ENCODE peak calls at places on chromosomes 12 and 14, in nine cellular contexts. One of them, this sample, is unnamed.

GRCh38 chr12:127957001-127957660 is 309.8 kb upstream of the TMEM132C start:
- DNase-seq in astrocyte of the spinal cord: peak; percentile 62
- DNase-seq in A172: peak; percentile 55
- DNase-seq in body of pancreas: no peak
- DNase-seq in breast epithelium: no peak
- DNase-seq in foreskin fibroblast: no peak
- DNase-seq in NCI-H460: no peak
- DNase-seq in cardiac muscle cell: no peak
- DNase-seq in stimulated activated CD8-positive, alpha-beta memory T cell treated with anti-CD3 and anti-CD28 coated beads, Interleukin-7, amount 100 ng/mL, for 1 hour: no peak
- DNase-seq in this sample: no peak

GRCh38 chr12:106685381-106685780 is 89.1 kb upstream of the RIC8B start:
- DNase-seq in astrocyte of the spinal cord: no peak
- DNase-seq in A172: no peak
- DNase-seq in body of pancreas: no peak
- DNase-seq in breast epithelium: no peak
- DNase-seq in foreskin fibroblast: no peak
- DNase-seq in NCI-H460: no peak
- DNase-seq in cardiac muscle cell: no peak
- DNase-seq in stimulated activated CD8-positive, alpha-beta memory T cell treated with anti-CD3 and anti-CD28 coated beads, Interleukin-7, amount 100 ng/mL, for 1 hour: no peak
- DNase-seq in this sample: no peak

GRCh38 chr14:93035917-93036651 is 79.6 kb downstream of the ITPK1 start:
- DNase-seq in astrocyte of the spinal cord: peak; percentile 9
- DNase-seq in A172: peak; percentile 72
- DNase-seq in body of pancreas: peak; percentile 28
- DNase-seq in breast epithelium: no peak
- DNase-seq in foreskin fibroblast: no peak
- DNase-seq in NCI-H460: no peak
- DNase-seq in cardiac muscle cell: peak; percentile 66
- DNase-seq in stimulated activated CD8-positive, alpha-beta memory T cell treated with anti-CD3 and anti-CD28 coated beads, Interleukin-7, amount 100 ng/mL, for 1 hour: no peak
- DNase-seq in this sample: peak; percentile 74

GRCh38 chr12:6376079-6376941 is 947 bp upstream of the SCNN1A start:
- DNase-seq in astrocyte of the spinal cord: peak; percentile 68
- DNase-seq in A172: peak; percentile 42
- DNase-seq in body of pancreas: peak; percentile 76
- DNase-seq in breast epithelium: peak; percentile 70
- DNase-seq in foreskin fibroblast: peak; percentile 76
- DNase-seq in NCI-H460: peak; percentile 33
- DNase-seq in cardiac muscle cell: peak; percentile 53
- DNase-seq in stimulated activated CD8-positive, alpha-beta memory T cell treated with anti-CD3 and anti-CD28 coated beads, Interleukin-7, amount 100 ng/mL, for 1 hour: no peak
- DNase-seq in this sample: peak; percentile 76

GRCh38 chr12:41739066-41739465 is 405.6 kb downstream of the GXYLT1 start:
- DNase-seq in astrocyte of the spinal cord: no peak
- DNase-seq in A172: no peak
- DNase-seq in body of pancreas: no peak
- DNase-seq in breast epithelium: no peak
- DNase-seq in foreskin fibroblast: no peak
- DNase-seq in NCI-H460: no peak
- DNase-seq in cardiac muscle cell: no peak
- DNase-seq in stimulated activated CD8-positive, alpha-beta memory T cell treated with anti-CD3 and anti-CD28 coated beads, Interleukin-7, amount 100 ng/mL, for 1 hour: no peak
- DNase-seq in this sample: no peak

GRCh38 chr12:91222746-91223145 is 40.1 kb upstream of the DCN start:
- DNase-seq in astrocyte of the spinal cord: peak; percentile 83
- DNase-seq in A172: peak; percentile 46
- DNase-seq in body of pancreas: no peak
- DNase-seq in breast epithelium: no peak
- DNase-seq in foreskin fibroblast: peak; percentile 47
- DNase-seq in NCI-H460: no peak
- DNase-seq in cardiac muscle cell: no peak
- DNase-seq in stimulated activated CD8-positive, alpha-beta memory T cell treated with anti-CD3 and anti-CD28 coated beads, Interleukin-7, amount 100 ng/mL, for 1 hour: no peak
- DNase-seq in this sample: peak; percentile 85

GRCh38 chr12:65891219-65891618 is 66.9 kb downstream of the HMGA2 start:
- DNase-seq in astrocyte of the spinal cord: peak; percentile 74
- DNase-seq in A172: peak; percentile 49
- DNase-seq in body of pancreas: no peak
- DNase-seq in breast epithelium: no peak
- DNase-seq in foreskin fibroblast: peak; percentile 51
- DNase-seq in NCI-H460: no peak
- DNase-seq in cardiac muscle cell: no peak
- DNase-seq in stimulated activated CD8-positive, alpha-beta memory T cell treated with anti-CD3 and anti-CD28 coated beads, Interleukin-7, amount 100 ng/mL, for 1 hour: no peak
- DNase-seq in this sample: peak; percentile 47

GRCh38 chr12:116121453-116121871 is 156.0 kb downstream of the MED13L start:
- DNase-seq in astrocyte of the spinal cord: peak; percentile 49
- DNase-seq in A172: no peak
- DNase-seq in body of pancreas: no peak
- DNase-seq in breast epithelium: no peak
- DNase-seq in foreskin fibroblast: no peak
- DNase-seq in NCI-H460: no peak
- DNase-seq in cardiac muscle cell: no peak
- DNase-seq in stimulated activated CD8-positive, alpha-beta memory T cell treated with anti-CD3 and anti-CD28 coated beads, Interleukin-7, amount 100 ng/mL, for 1 hour: no peak
- DNase-seq in this sample: peak; percentile 65

GRCh38 chr14:75959031-75959430 is 22.8 kb downstream of the TGFB3 start:
- DNase-seq in astrocyte of the spinal cord: no peak
- DNase-seq in A172: no peak
- DNase-seq in body of pancreas: no peak
- DNase-seq in breast epithelium: no peak
- DNase-seq in foreskin fibroblast: no peak
- DNase-seq in NCI-H460: no peak
- DNase-seq in cardiac muscle cell: no peak
- DNase-seq in stimulated activated CD8-positive, alpha-beta memory T cell treated with anti-CD3 and anti-CD28 coated beads, Interleukin-7, amount 100 ng/mL, for 1 hour: no peak
- DNase-seq in this sample: no peak

GRCh38 chr12:2348477-2348852 is 295.7 kb downstream of the CACNA1C start:
- DNase-seq in astrocyte of the spinal cord: no peak
- DNase-seq in A172: no peak
- DNase-seq in body of pancreas: no peak
- DNase-seq in breast epithelium: no peak
- DNase-seq in foreskin fibroblast: no peak
- DNase-seq in NCI-H460: no peak
- DNase-seq in cardiac muscle cell: no peak
- DNase-seq in stimulated activated CD8-positive, alpha-beta memory T cell treated with anti-CD3 and anti-CD28 coated beads, Interleukin-7, amount 100 ng/mL, for 1 hour: no peak
- DNase-seq in this sample: no peak

GRCh38 chr14:94317259-94317658 is 5.9 kb downstream of the SERPINA6 start:
- DNase-seq in astrocyte of the spinal cord: no peak
- DNase-seq in A172: no peak
- DNase-seq in body of pancreas: peak; percentile 48
- DNase-seq in breast epithelium: no peak
- DNase-seq in foreskin fibroblast: no peak
- DNase-seq in NCI-H460: no peak
- DNase-seq in cardiac muscle cell: no peak
- DNase-seq in stimulated activated CD8-positive, alpha-beta memory T cell treated with anti-CD3 and anti-CD28 coated beads, Interleukin-7, amount 100 ng/mL, for 1 hour: no peak
- DNase-seq in this sample: peak; percentile 52

GRCh38 chr12:104702565-104703139 is 245.9 kb downstream of the CHST11 start:
- DNase-seq in astrocyte of the spinal cord: peak; percentile 18
- DNase-seq in A172: no peak
- DNase-seq in body of pancreas: peak; percentile 37
- DNase-seq in breast epithelium: peak; percentile 56
- DNase-seq in foreskin fibroblast: peak; percentile 80
- DNase-seq in NCI-H460: no peak
- DNase-seq in cardiac muscle cell: no peak
- DNase-seq in stimulated activated CD8-positive, alpha-beta memory T cell treated with anti-CD3 and anti-CD28 coated beads, Interleukin-7, amount 100 ng/mL, for 1 hour: no peak
- DNase-seq in this sample: peak; percentile 72

GRCh38 chr12:479161-479560 is 19.4 kb downstream of the B4GALNT3 start:
- DNase-seq in astrocyte of the spinal cord: no peak
- DNase-seq in A172: no peak
- DNase-seq in body of pancreas: no peak
- DNase-seq in breast epithelium: no peak
- DNase-seq in foreskin fibroblast: no peak
- DNase-seq in NCI-H460: no peak
- DNase-seq in cardiac muscle cell: no peak
- DNase-seq in stimulated activated CD8-positive, alpha-beta memory T cell treated with anti-CD3 and anti-CD28 coated beads, Interleukin-7, amount 100 ng/mL, for 1 hour: no peak
- DNase-seq in this sample: no peak

GRCh38 chr14:74508292-74508731 is 14.7 kb downstream of the ISCA2 start:
- DNase-seq in astrocyte of the spinal cord: no peak
- DNase-seq in A172: no peak
- DNase-seq in body of pancreas: no peak
- DNase-seq in breast epithelium: no peak
- DNase-seq in foreskin fibroblast: no peak
- DNase-seq in NCI-H460: no peak
- DNase-seq in cardiac muscle cell: peak; percentile 55
- DNase-seq in stimulated activated CD8-positive, alpha-beta memory T cell treated with anti-CD3 and anti-CD28 coated beads, Interleukin-7, amount 100 ng/mL, for 1 hour: no peak
- DNase-seq in this sample: peak; percentile 20

GRCh38 chr14:74065746-74066575 is 18.3 kb downstream of the ALDH6A1 start:
- DNase-seq in astrocyte of the spinal cord: no peak
- DNase-seq in A172: no peak
- DNase-seq in body of pancreas: no peak
- DNase-seq in breast epithelium: no peak
- DNase-seq in foreskin fibroblast: no peak
- DNase-seq in NCI-H460: no peak
- DNase-seq in cardiac muscle cell: no peak
- DNase-seq in stimulated activated CD8-positive, alpha-beta memory T cell treated with anti-CD3 and anti-CD28 coated beads, Interleukin-7, amount 100 ng/mL, for 1 hour: no peak
- DNase-seq in this sample: peak; percentile 51

GRCh38 chr12:4037747-4038312 is 164.6 kb upstream of the PARP11 start:
- DNase-seq in astrocyte of the spinal cord: peak; percentile 40
- DNase-seq in A172: no peak
- DNase-seq in body of pancreas: peak; percentile 78
- DNase-seq in breast epithelium: no peak
- DNase-seq in foreskin fibroblast: no peak
- DNase-seq in NCI-H460: peak; percentile 2
- DNase-seq in cardiac muscle cell: peak; percentile 57
- DNase-seq in stimulated activated CD8-positive, alpha-beta memory T cell treated with anti-CD3 and anti-CD28 coated beads, Interleukin-7, amount 100 ng/mL, for 1 hour: no peak
- DNase-seq in this sample: peak; percentile 55

GRCh38 chr12:26768611-26769603 is 64.1 kb downstream of the ITPR2 start:
- DNase-seq in astrocyte of the spinal cord: peak; percentile 28
- DNase-seq in A172: no peak
- DNase-seq in body of pancreas: peak; percentile 41
- DNase-seq in breast epithelium: no peak
- DNase-seq in foreskin fibroblast: no peak
- DNase-seq in NCI-H460: no peak
- DNase-seq in cardiac muscle cell: no peak
- DNase-seq in stimulated activated CD8-positive, alpha-beta memory T cell treated with anti-CD3 and anti-CD28 coated beads, Interleukin-7, amount 100 ng/mL, for 1 hour: no peak
- DNase-seq in this sample: no peak

GRCh38 chr12:538731-539539 is 79.2 kb downstream of the B4GALNT3 start:
- DNase-seq in astrocyte of the spinal cord: peak; percentile 54
- DNase-seq in A172: peak; percentile 75
- DNase-seq in body of pancreas: peak; percentile 76
- DNase-seq in breast epithelium: no peak
- DNase-seq in foreskin fibroblast: peak; percentile 23
- DNase-seq in NCI-H460: no peak
- DNase-seq in cardiac muscle cell: no peak
- DNase-seq in stimulated activated CD8-positive, alpha-beta memory T cell treated with anti-CD3 and anti-CD28 coated beads, Interleukin-7, amount 100 ng/mL, for 1 hour: no peak
- DNase-seq in this sample: peak; percentile 59

GRCh38 chr14:88036422-88036821 is 31.5 kb downstream of the GPR65 start:
- DNase-seq in astrocyte of the spinal cord: no peak
- DNase-seq in A172: no peak
- DNase-seq in body of pancreas: no peak
- DNase-seq in breast epithelium: no peak
- DNase-seq in foreskin fibroblast: no peak
- DNase-seq in NCI-H460: no peak
- DNase-seq in cardiac muscle cell: no peak
- DNase-seq in stimulated activated CD8-positive, alpha-beta memory T cell treated with anti-CD3 and anti-CD28 coated beads, Interleukin-7, amount 100 ng/mL, for 1 hour: no peak
- DNase-seq in this sample: no peak

GRCh38 chr14:36751116-36751515 is 89.5 kb downstream of the PAX9 start:
- DNase-seq in astrocyte of the spinal cord: no peak
- DNase-seq in A172: no peak
- DNase-seq in body of pancreas: no peak
- DNase-seq in breast epithelium: no peak
- DNase-seq in foreskin fibroblast: no peak
- DNase-seq in NCI-H460: no peak
- DNase-seq in cardiac muscle cell: no peak
- DNase-seq in stimulated activated CD8-positive, alpha-beta memory T cell treated with anti-CD3 and anti-CD28 coated beads, Interleukin-7, amount 100 ng/mL, for 1 hour: no peak
- DNase-seq in this sample: no peak

GRCh38 chr12:2273751-2274150 is 221.0 kb downstream of the CACNA1C start:
- DNase-seq in astrocyte of the spinal cord: no peak
- DNase-seq in A172: no peak
- DNase-seq in body of pancreas: no peak
- DNase-seq in breast epithelium: no peak
- DNase-seq in foreskin fibroblast: no peak
- DNase-seq in NCI-H460: no peak
- DNase-seq in cardiac muscle cell: no peak
- DNase-seq in stimulated activated CD8-positive, alpha-beta memory T cell treated with anti-CD3 and anti-CD28 coated beads, Interleukin-7, amount 100 ng/mL, for 1 hour: no peak
- DNase-seq in this sample: no peak

GRCh38 chr12:121903202-121903601 is 14.6 kb downstream of the PSMD9 start:
- DNase-seq in astrocyte of the spinal cord: no peak
- DNase-seq in A172: no peak
- DNase-seq in body of pancreas: no peak
- DNase-seq in breast epithelium: no peak
- DNase-seq in foreskin fibroblast: no peak
- DNase-seq in NCI-H460: no peak
- DNase-seq in cardiac muscle cell: no peak
- DNase-seq in stimulated activated CD8-positive, alpha-beta memory T cell treated with anti-CD3 and anti-CD28 coated beads, Interleukin-7, amount 100 ng/mL, for 1 hour: no peak
- DNase-seq in this sample: no peak

GRCh38 chr12:124675881-124676688 is 108.7 kb upstream of the NCOR2 start:
- DNase-seq in astrocyte of the spinal cord: no peak
- DNase-seq in A172: peak; percentile 58
- DNase-seq in body of pancreas: peak; percentile 28
- DNase-seq in breast epithelium: no peak
- DNase-seq in foreskin fibroblast: peak; percentile 58
- DNase-seq in NCI-H460: no peak
- DNase-seq in cardiac muscle cell: no peak
- DNase-seq in stimulated activated CD8-positive, alpha-beta memory T cell treated with anti-CD3 and anti-CD28 coated beads, Interleukin-7, amount 100 ng/mL, for 1 hour: no peak
- DNase-seq in this sample: peak; percentile 57

GRCh38 chr12:46556820-46557524 is 184.4 kb upstream of the SLC38A2 start:
- DNase-seq in astrocyte of the spinal cord: peak; percentile 79
- DNase-seq in A172: peak; percentile 76
- DNase-seq in body of pancreas: no peak
- DNase-seq in breast epithelium: no peak
- DNase-seq in foreskin fibroblast: peak; percentile 91
- DNase-seq in NCI-H460: no peak
- DNase-seq in cardiac muscle cell: no peak
- DNase-seq in stimulated activated CD8-positive, alpha-beta memory T cell treated with anti-CD3 and anti-CD28 coated beads, Interleukin-7, amount 100 ng/mL, for 1 hour: no peak
- DNase-seq in this sample: peak; percentile 66

GRCh38 chr14:73754911-73755360 is 40.8 kb upstream of the PNMA1 start:
- DNase-seq in astrocyte of the spinal cord: peak; percentile 73
- DNase-seq in A172: no peak
- DNase-seq in body of pancreas: peak; percentile 61
- DNase-seq in breast epithelium: no peak
- DNase-seq in foreskin fibroblast: no peak
- DNase-seq in NCI-H460: no peak
- DNase-seq in cardiac muscle cell: no peak
- DNase-seq in stimulated activated CD8-positive, alpha-beta memory T cell treated with anti-CD3 and anti-CD28 coated beads, Interleukin-7, amount 100 ng/mL, for 1 hour: no peak
- DNase-seq in this sample: peak; percentile 64

GRCh38 chr14:51302319-51303030 is 62.4 kb downstream of the TMX1 start:
- DNase-seq in astrocyte of the spinal cord: peak; percentile 29
- DNase-seq in A172: peak; percentile 3
- DNase-seq in body of pancreas: no peak
- DNase-seq in breast epithelium: no peak
- DNase-seq in foreskin fibroblast: peak; percentile 25
- DNase-seq in NCI-H460: no peak
- DNase-seq in cardiac muscle cell: no peak
- DNase-seq in stimulated activated CD8-positive, alpha-beta memory T cell treated with anti-CD3 and anti-CD28 coated beads, Interleukin-7, amount 100 ng/mL, for 1 hour: no peak
- DNase-seq in this sample: no peak

GRCh38 chr14:76863724-76864407 is 37.7 kb downstream of the LRRC74A start:
- DNase-seq in astrocyte of the spinal cord: no peak
- DNase-seq in A172: no peak
- DNase-seq in body of pancreas: peak; percentile 28
- DNase-seq in breast epithelium: no peak
- DNase-seq in foreskin fibroblast: no peak
- DNase-seq in NCI-H460: no peak
- DNase-seq in cardiac muscle cell: peak; percentile 39
- DNase-seq in stimulated activated CD8-positive, alpha-beta memory T cell treated with anti-CD3 and anti-CD28 coated beads, Interleukin-7, amount 100 ng/mL, for 1 hour: no peak
- DNase-seq in this sample: peak; percentile 58

GRCh38 chr14:84254205-84254788 is 1275.6 kb upstream of the FLRT2 start:
- DNase-seq in astrocyte of the spinal cord: no peak
- DNase-seq in A172: peak; percentile 4
- DNase-seq in body of pancreas: no peak
- DNase-seq in breast epithelium: no peak
- DNase-seq in foreskin fibroblast: no peak
- DNase-seq in NCI-H460: no peak
- DNase-seq in cardiac muscle cell: no peak
- DNase-seq in stimulated activated CD8-positive, alpha-beta memory T cell treated with anti-CD3 and anti-CD28 coated beads, Interleukin-7, amount 100 ng/mL, for 1 hour: no peak
- DNase-seq in this sample: peak; percentile 73

GRCh38 chr14:85583311-85583710 is 53.4 kb downstream of the FLRT2 start:
- DNase-seq in astrocyte of the spinal cord: no peak
- DNase-seq in A172: no peak
- DNase-seq in body of pancreas: no peak
- DNase-seq in breast epithelium: no peak
- DNase-seq in foreskin fibroblast: no peak
- DNase-seq in NCI-H460: no peak
- DNase-seq in cardiac muscle cell: no peak
- DNase-seq in stimulated activated CD8-positive, alpha-beta memory T cell treated with anti-CD3 and anti-CD28 coated beads, Interleukin-7, amount 100 ng/mL, for 1 hour: no peak
- DNase-seq in this sample: no peak

GRCh38 chr14:52918486-52918885 is 32.4 kb downstream of the FERMT2 start:
- DNase-seq in astrocyte of the spinal cord: peak; percentile 63
- DNase-seq in A172: peak; percentile 36
- DNase-seq in body of pancreas: no peak
- DNase-seq in breast epithelium: no peak
- DNase-seq in foreskin fibroblast: peak; percentile 71
- DNase-seq in NCI-H460: peak; percentile 48
- DNase-seq in cardiac muscle cell: no peak
- DNase-seq in stimulated activated CD8-positive, alpha-beta memory T cell treated with anti-CD3 and anti-CD28 coated beads, Interleukin-7, amount 100 ng/mL, for 1 hour: no peak
- DNase-seq in this sample: peak; percentile 85

GRCh38 chr14:79369359-79370332 is 841.7 kb downstream of the DIO2 start:
- DNase-seq in astrocyte of the spinal cord: peak; percentile 97
- DNase-seq in A172: peak; percentile 93
- DNase-seq in body of pancreas: peak; percentile 37
- DNase-seq in breast epithelium: no peak
- DNase-seq in foreskin fibroblast: peak; percentile 66
- DNase-seq in NCI-H460: peak; percentile 81
- DNase-seq in cardiac muscle cell: peak; percentile 21
- DNase-seq in stimulated activated CD8-positive, alpha-beta memory T cell treated with anti-CD3 and anti-CD28 coated beads, Interleukin-7, amount 100 ng/mL, for 1 hour: no peak
- DNase-seq in this sample: peak; percentile 98